ENCODE peak calls at places on chromosomes 5 and 9, in six cellular contexts. B, J, G, Z, U and N are unnamed samples.

GRCh38 chr5:132342291-132343180 is 27.0 kb upstream of the SLC22A5 start:
- DNase-seq in B (no peak), J (no peak), G (peak; percentile 9), Z (peak; percentile 79), U (no peak), N (no peak)

GRCh38 chr5:24183941-24184340 is 460.8 kb downstream of the CDH10 start:
- DNase-seq in B (no peak), J (no peak), G (no peak), Z (no peak), U (no peak), N (no peak)

GRCh38 chr5:179235416-179236400 is 109.6 kb downstream of the ADAMTS2 start:
- DNase-seq in B (no peak), J (no peak), G (no peak), Z (no peak), U (no peak), N (no peak)

GRCh38 chr5:352639-353598 is 31.4 kb downstream of the AHRR start:
- DNase-seq in B (no peak), J (peak; percentile 1), G (no peak), Z (no peak), U (peak; percentile 26), N (no peak)

GRCh38 chr9:130522233-130522808 is 57.1 kb upstream of the FUBP3 start:
- DNase-seq in B (no peak), J (no peak), G (no peak), Z (peak; percentile 97), U (peak; percentile 87), N (no peak)

GRCh38 chr5:5231576-5231975 is 91.4 kb downstream of the ADAMTS16 start:
- DNase-seq in B (no peak), J (no peak), G (no peak), Z (no peak), U (no peak), N (no peak)

GRCh38 chr5:158049459-158049858 is 190.5 kb upstream of the CLINT1 start:
- DNase-seq in B (no peak), J (no peak), G (no peak), Z (no peak), U (peak; percentile 16), N (no peak)

GRCh38 chr5:87048156-87048555 is 219.5 kb upstream of the RASA1 start:
- DNase-seq in B (no peak), J (no peak), G (no peak), Z (no peak), U (no peak), N (no peak)

GRCh38 chr5:157331807-157332206 is 65.9 kb downstream of the CYFIP2 start:
- DNase-seq in B (no peak), J (no peak), G (no peak), Z (no peak), U (no peak), N (no peak)

GRCh38 chr5:83780681-83781080 is 60.0 kb upstream of the HAPLN1 start:
- DNase-seq in B (no peak), J (no peak), G (no peak), Z (no peak), U (no peak), N (no peak)

GRCh38 chr9:2127486-2127885 is 112.3 kb downstream of the SMARCA2 start:
- DNase-seq in B (no peak), J (no peak), G (peak; percentile 51), Z (no peak), U (no peak), N (peak; percentile 61)

GRCh38 chr9:115008536-115008935 is 78.1 kb upstream of the TNFSF8 start:
- DNase-seq in B (no peak), J (no peak), G (peak; percentile 94), Z (peak; percentile 55), U (no peak), N (peak; percentile 52)

GRCh38 chr9:132849168-132849831 is 28.8 kb downstream of the AK8 start:
- DNase-seq in B (no peak), J (no peak), G (no peak), Z (no peak), U (no peak), N (no peak)

GRCh38 chr9:89603629-89604462 is 966 bp upstream of the GADD45G start:
- DNase-seq in B (peak; percentile 62), J (peak; percentile 81), G (peak; percentile 11), Z (peak; percentile 94), U (peak; percentile 98), N (no peak)

GRCh38 chr9:33011857-33012256 is 10.4 kb upstream of the APTX start:
- DNase-seq in B (no peak), J (no peak), G (no peak), Z (no peak), U (no peak), N (no peak)

GRCh38 chr9:105232207-105232606 is 12.2 kb upstream of the SLC44A1 start:
- DNase-seq in B (no peak), J (no peak), G (no peak), Z (no peak), U (no peak), N (no peak)

GRCh38 chr5:35820720-35821119 is 36.0 kb upstream of the IL7R start:
- DNase-seq in B (no peak), J (no peak), G (no peak), Z (no peak), U (no peak), N (no peak)

GRCh38 chr5:121628783-121629182 is 222.9 kb upstream of the FTMT start:
- DNase-seq in B (no peak), J (no peak), G (no peak), Z (no peak), U (no peak), N (no peak)

GRCh38 chr5:55037046-55037771 is 13.2 kb downstream of the GZMK start:
- DNase-seq in B (no peak), J (no peak), G (no peak), Z (no peak), U (peak; percentile 81), N (no peak)

GRCh38 chr5:178527458-178528307 is 62.5 kb downstream of the COL23A1 start:
- DNase-seq in B (peak; percentile 62), J (peak; percentile 45), G (no peak), Z (no peak), U (no peak), N (no peak)

GRCh38 chr5:57368010-57368409 is 114.6 kb downstream of the ACTBL2 start:
- DNase-seq in B (no peak), J (no peak), G (peak; percentile 68), Z (no peak), U (no peak), N (no peak)

GRCh38 chr9:10108815-10109214 is 504.0 kb downstream of the PTPRD start:
- DNase-seq in B (no peak), J (peak; percentile 8), G (no peak), Z (no peak), U (no peak), N (no peak)

GRCh38 chr5:137186759-137187461 is 312.2 kb downstream of the SPOCK1 start:
- DNase-seq in B (peak; percentile 51), J (no peak), G (peak; percentile 81), Z (no peak), U (no peak), N (peak; percentile 65)

GRCh38 chr9:34187891-34188240 is 9.0 kb downstream of the UBAP1 start:
- DNase-seq in B (no peak), J (no peak), G (no peak), Z (no peak), U (no peak), N (no peak)

GRCh38 chr9:91814681-91815212 is 135.3 kb downstream of the ROR2 start:
- DNase-seq in B (no peak), J (no peak), G (no peak), Z (peak; percentile 28), U (no peak), N (no peak)

GRCh38 chr5:44935871-44936270 is 127.1 kb downstream of the MRPS30 start:
- DNase-seq in B (no peak), J (no peak), G (no peak), Z (no peak), U (no peak), N (no peak)

GRCh38 chr5:78339591-78340450 is 20.6 kb upstream of the SCAMP1 start:
- DNase-seq in B (no peak), J (no peak), G (no peak), Z (no peak), U (no peak), N (no peak)

GRCh38 chr5:4661851-4662250 is 478.3 kb upstream of the ADAMTS16 start:
- DNase-seq in B (no peak), J (no peak), G (no peak), Z (no peak), U (no peak), N (no peak)

GRCh38 chr5:17061973-17062470 is 125.9 kb upstream of the MYO10 start:
- DNase-seq in B (no peak), J (no peak), G (no peak), Z (no peak), U (no peak), N (no peak)

GRCh38 chr9:130003943-130004552 is 38.9 kb downstream of the FNBP1 start:
- DNase-seq in B (no peak), J (no peak), G (no peak), Z (no peak), U (no peak), N (no peak)

GRCh38 chr5:136388474-136388873 is 23.1 kb upstream of the TRPC7 start:
- DNase-seq in B (no peak), J (no peak), G (no peak), Z (no peak), U (peak; percentile 23), N (no peak)

GRCh38 chr9:120711841-120712538 is 2.3 kb downstream of the MEGF9 start:
- DNase-seq in B (no peak), J (no peak), G (no peak), Z (no peak), U (no peak), N (no peak)
- H3K4me3 ChIP-seq in B (peak overlapping the region; percentile 83), J (peak overlapping the region; percentile 77), G (peak overlapping the region; percentile 75), Z (no peak overlapping the region), U (no peak overlapping the region), N (no peak overlapping the region)

GRCh38 chr9:116587919-116588318 is 99.2 kb upstream of the TRIM32 start:
- DNase-seq in B (no peak), J (no peak), G (no peak), Z (no peak), U (no peak), N (no peak)
- H3K27me3 ChIP-seq in B (no peaks in the 10 kb centered on the region), J (no peaks in the 10 kb centered on the region), G (no peaks in the 10 kb centered on the region), Z (no peaks in the 10 kb centered on the region), U (no peaks in the 10 kb centered on the region), N (no peaks in the 10 kb centered on the region)

GRCh38 chr5:8695902-8696301 is 827.0 kb downstream of the MTRR start:
- DNase-seq in B (no peak), J (no peak), G (no peak), Z (no peak), U (no peak), N (no peak)
- TF ChIP-seq CTCF in B (no peak), J (no peak), G (no peak), Z (no peak), U (no peak), N (no peak)

DNA sequence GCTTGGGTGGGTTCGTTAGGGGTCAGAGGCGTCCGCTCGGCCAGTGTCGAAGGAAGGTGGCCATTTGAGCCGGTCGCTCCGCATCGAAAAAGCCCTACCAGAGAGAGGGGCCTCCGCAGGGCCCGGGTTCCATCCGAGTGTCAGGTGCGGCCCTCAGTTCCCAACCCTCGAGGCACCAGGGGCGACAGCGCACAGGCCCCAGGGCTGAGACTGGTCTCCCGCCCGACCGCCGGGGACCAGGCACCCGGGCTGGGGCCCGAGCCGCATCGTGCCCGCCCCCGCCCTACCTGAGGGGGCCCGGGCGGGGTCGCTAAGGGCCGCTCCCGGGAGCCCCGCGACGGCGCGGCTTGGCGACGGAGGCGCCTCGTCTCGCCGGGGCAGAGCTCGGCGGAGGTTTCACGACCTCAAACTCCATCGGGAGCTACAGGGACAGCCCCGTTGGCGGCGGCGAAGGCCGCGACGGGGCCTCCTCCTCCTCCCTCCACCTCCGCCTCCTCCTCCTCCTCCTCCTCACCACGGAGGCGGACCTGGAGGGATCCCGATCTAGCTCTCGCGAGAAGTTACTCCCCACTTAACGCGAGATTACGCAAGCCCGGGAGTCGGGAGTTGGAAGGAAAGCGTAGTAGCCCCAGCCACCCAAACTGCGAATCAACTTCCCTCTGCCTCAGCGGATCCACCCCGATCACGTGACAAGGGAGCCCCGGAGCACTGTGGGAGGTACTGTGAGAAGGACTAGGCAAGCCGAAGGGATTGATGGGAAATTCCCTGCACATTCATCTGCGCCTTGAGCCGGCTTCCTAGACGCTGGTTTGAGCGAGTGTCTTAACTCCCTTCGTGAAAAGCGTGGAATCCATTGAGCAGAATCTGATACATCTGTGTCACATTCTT is at the start of gene RC3H2:
- DNase-seq in B (peak; percentile 98), J (peak; percentile 99), G (peak; percentile 100), Z (peak; percentile 100), U (peak; percentile 100), N (peak; percentile 99)
- H3K4me3 ChIP-seq in B (peak within 1 kb of the TSS; percentile 84), J (peak within 1 kb of the TSS; percentile 73), G (peak within 1 kb of the TSS; percentile 99), Z (peak within 1 kb of the TSS; percentile 96), U (peak within 1 kb of the TSS; percentile 90), N (peak within 1 kb of the TSS; percentile 61)